ENCODE peak calls at places on chromosomes 7 and 10, in four cellular contexts. One of them, this sample, is unnamed.

GRCh38 chr7:17986826-17987225 is 40.8 kb downstream of the PRPS1L1 start:
- DNase-seq in A549: no peak
- DNase-seq in uterus: no peak
- DNase-seq in lower leg skin: no peak
- DNase-seq in this sample: peak; percentile 53

GRCh38 chr10:83553366-83553765 is 585.9 kb upstream of the GHITM start:
- DNase-seq in A549: no peak
- DNase-seq in uterus: no peak
- DNase-seq in lower leg skin: no peak
- DNase-seq in this sample: no peak

GRCh38 chr7:1232623-1233327 is at the start of gene UNCX:
- DNase-seq in A549: no peak
- DNase-seq in uterus: no peak
- DNase-seq in lower leg skin: no peak
- DNase-seq in this sample: no peak

GRCh38 chr10:91756286-91756685 is 41.9 kb upstream of the TNKS2 start:
- DNase-seq in A549: no peak
- DNase-seq in uterus: no peak
- DNase-seq in lower leg skin: no peak
- DNase-seq in this sample: no peak

GRCh38 chr10:83023647-83024046 is 1115.7 kb upstream of the GHITM start:
- DNase-seq in A549: no peak
- DNase-seq in uterus: no peak
- DNase-seq in lower leg skin: no peak
- DNase-seq in this sample: no peak

GRCh38 chr7:16397497-16398210 is 23.7 kb downstream of the CRPPA start:
- DNase-seq in A549: no peak
- DNase-seq in uterus: no peak
- DNase-seq in lower leg skin: no peak
- DNase-seq in this sample: no peak

GRCh38 chr10:12807982-12808613 is 193.4 kb downstream of the CCDC3 start:
- DNase-seq in A549: no peak
- DNase-seq in uterus: no peak
- DNase-seq in lower leg skin: no peak
- DNase-seq in this sample: no peak

GRCh38 chr7:122413339-122413738 is 108.8 kb upstream of the FEZF1 start:
- DNase-seq in A549: no peak
- DNase-seq in uterus: no peak
- DNase-seq in lower leg skin: no peak
- DNase-seq in this sample: no peak

GRCh38 chr10:97731346-97732051 is 5.4 kb upstream of the ZFYVE27 start:
- DNase-seq in A549: peak; percentile 60
- DNase-seq in uterus: peak; percentile 67
- DNase-seq in lower leg skin: no peak
- DNase-seq in this sample: no peak

GRCh38 chr10:73923935-73924598 is 13.1 kb downstream of the PLAU start:
- DNase-seq in A549: no peak
- DNase-seq in uterus: no peak
- DNase-seq in lower leg skin: no peak
- DNase-seq in this sample: no peak

GRCh38 chr10:132856869-132857524 is 71.0 kb upstream of the NKX6-2 start:
- DNase-seq in A549: no peak
- DNase-seq in uterus: peak; percentile 1
- DNase-seq in lower leg skin: peak; percentile 48
- DNase-seq in this sample: no peak

GRCh38 chr10:62043493-62043938 is 142.0 kb downstream of the ARID5B start:
- DNase-seq in A549: no peak
- DNase-seq in uterus: no peak
- DNase-seq in lower leg skin: no peak
- DNase-seq in this sample: no peak

GRCh38 chr10:27742926-27743735 is 2.5 kb downstream of the MKX start:
- DNase-seq in A549: no peak
- DNase-seq in uterus: peak; percentile 42
- DNase-seq in lower leg skin: peak; percentile 89
- DNase-seq in this sample: peak; percentile 24

GRCh38 chr7:107045980-107046379 is 1.5 kb downstream of the PRKAR2B start:
- DNase-seq in A549: no peak
- DNase-seq in uterus: no peak
- DNase-seq in lower leg skin: no peak
- DNase-seq in this sample: no peak

GRCh38 chr7:139871820-139872219 is 42.8 kb downstream of the TBXAS1 start:
- DNase-seq in A549: no peak
- DNase-seq in uterus: no peak
- DNase-seq in lower leg skin: no peak
- DNase-seq in this sample: no peak

GRCh38 chr10:60417898-60418297 is 28.2 kb upstream of the ANK3 start:
- DNase-seq in A549: no peak
- DNase-seq in uterus: no peak
- DNase-seq in lower leg skin: no peak
- DNase-seq in this sample: no peak

GRCh38 chr7:6252310-6252709 is 20.1 kb downstream of the CYTH3 start:
- DNase-seq in A549: no peak
- DNase-seq in uterus: no peak
- DNase-seq in lower leg skin: no peak
- DNase-seq in this sample: no peak

GRCh38 chr7:136228185-136228584 is 251.0 kb upstream of the MTPN start:
- DNase-seq in A549: no peak
- DNase-seq in uterus: no peak
- DNase-seq in lower leg skin: no peak
- DNase-seq in this sample: no peak

GRCh38 chr10:132429281-132430230 is 32.6 kb downstream of the PWWP2B start:
- DNase-seq in A549: no peak
- DNase-seq in uterus: no peak
- DNase-seq in lower leg skin: no peak
- DNase-seq in this sample: no peak

GRCh38 chr10:118742787-118743186 is 12.0 kb downstream of the CACUL1 start:
- DNase-seq in A549: no peak
- DNase-seq in uterus: no peak
- DNase-seq in lower leg skin: no peak
- DNase-seq in this sample: no peak

GRCh38 chr10:70940834-70941568 is 52.6 kb upstream of the PCBD1 start:
- DNase-seq in A549: no peak
- DNase-seq in uterus: no peak
- DNase-seq in lower leg skin: no peak
- DNase-seq in this sample: no peak

GRCh38 chr7:149279111-149279743 is 17.2 kb downstream of the ZNF783 start:
- DNase-seq in A549: no peak
- DNase-seq in uterus: no peak
- DNase-seq in lower leg skin: peak; percentile 53
- DNase-seq in this sample: no peak

GRCh38 chr7:149280151-149280550 is 18.2 kb downstream of the ZNF783 start:
- DNase-seq in A549: no peak
- DNase-seq in uterus: no peak
- DNase-seq in lower leg skin: peak; percentile 72
- DNase-seq in this sample: no peak

GRCh38 chr7:149280661-149281507 is 18.9 kb downstream of the ZNF783 start:
- DNase-seq in A549: no peak
- DNase-seq in uterus: no peak
- DNase-seq in lower leg skin: peak; percentile 82
- DNase-seq in this sample: no peak

GRCh38 chr7:149277871-149278270 is 15.9 kb downstream of the ZNF783 start:
- DNase-seq in A549: no peak
- DNase-seq in uterus: no peak
- DNase-seq in lower leg skin: peak; percentile 75
- DNase-seq in this sample: no peak

GRCh38 chr7:149278396-149278795 is 16.4 kb downstream of the ZNF783 start:
- DNase-seq in A549: no peak
- DNase-seq in uterus: no peak
- DNase-seq in lower leg skin: peak; percentile 76
- DNase-seq in this sample: no peak
- TF ChIP-seq POLR2A in A549: no peak
- TF ChIP-seq POLR2A in uterus: no peak
- TF ChIP-seq POLR2A in lower leg skin: no peak
- TF ChIP-seq POLR2A in this sample: no peak

GRCh38 chr7:75966209-75966961 is 28.0 kb downstream of the TMEM120A start:
- DNase-seq in A549: no peak
- DNase-seq in uterus: peak; percentile 78
- DNase-seq in lower leg skin: peak; percentile 88
- DNase-seq in this sample: no peak
- TF ChIP-seq POLR2A in A549: no peak
- TF ChIP-seq POLR2A in uterus: no peak
- TF ChIP-seq POLR2A in lower leg skin: no peak
- TF ChIP-seq POLR2A in this sample: no peak

DNA sequence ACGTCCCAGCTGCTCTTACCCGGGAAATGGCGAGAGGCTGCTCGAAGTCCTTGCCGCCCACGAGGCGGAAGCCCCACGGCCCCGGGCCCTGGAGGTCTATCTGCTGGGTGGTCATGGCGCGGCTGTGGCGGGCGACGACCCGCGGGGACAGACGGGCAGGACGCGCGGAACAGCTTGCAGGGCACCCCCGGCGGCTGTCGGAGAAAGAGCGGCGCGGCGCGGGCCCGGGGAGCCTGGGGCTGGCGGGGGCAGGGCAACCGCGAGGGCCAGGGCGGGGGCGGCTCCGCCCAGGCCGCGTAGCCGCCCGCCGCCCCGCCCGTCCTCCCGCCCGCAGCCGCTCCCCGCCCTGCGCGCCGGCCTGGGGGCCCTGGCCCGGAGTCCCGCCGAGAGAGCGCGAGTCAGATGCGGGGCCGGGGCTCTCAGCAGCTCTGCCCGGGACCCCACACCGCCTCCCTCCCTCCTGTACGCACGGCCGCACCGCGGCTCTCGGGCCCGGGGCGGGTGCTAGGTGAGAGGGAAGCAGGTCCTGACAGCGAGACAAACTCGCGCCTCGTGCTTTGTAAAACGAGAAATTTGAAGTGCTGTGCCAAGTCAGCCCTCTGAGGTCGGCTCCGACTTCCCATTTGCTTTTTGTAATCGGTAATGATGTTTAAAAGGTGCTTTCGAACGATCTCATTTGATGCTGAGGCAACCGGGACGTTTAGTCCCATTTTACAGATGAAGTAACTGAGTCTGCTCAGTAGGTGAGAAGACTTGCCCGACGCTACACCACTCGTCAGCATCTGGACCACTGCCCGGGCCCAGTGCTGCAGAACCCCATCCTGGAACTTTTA is at the start of gene PDLIM1:
- DNase-seq in A549: peak; percentile 82
- DNase-seq in uterus: peak; percentile 75
- DNase-seq in lower leg skin: peak; percentile 95
- DNase-seq in this sample: peak; percentile 76
- TF ChIP-seq POLR2A in A549: peak; percentile 65
- TF ChIP-seq POLR2A in uterus: peak; percentile 90
- TF ChIP-seq POLR2A in lower leg skin: no peak
- TF ChIP-seq POLR2A in this sample: peak; percentile 61

DNA sequence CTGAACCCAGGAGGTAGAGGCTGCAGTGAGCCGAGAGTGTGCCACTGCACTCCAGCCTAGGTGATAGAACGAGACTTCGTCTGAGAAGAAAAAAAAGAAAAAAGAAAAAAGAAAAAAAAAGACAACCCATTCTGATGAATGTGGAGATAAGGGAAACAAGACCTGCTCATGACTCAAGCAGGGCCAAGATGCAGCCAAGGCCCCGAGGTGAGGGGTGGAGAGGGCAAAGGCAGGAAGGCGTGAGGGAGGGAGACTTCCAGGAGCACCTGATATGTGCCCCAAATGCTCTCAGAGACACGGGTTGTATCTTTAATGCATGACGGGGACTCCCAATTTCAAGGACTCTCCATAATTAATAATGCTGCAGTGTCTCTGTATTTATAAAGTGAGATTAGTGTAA is 134.6 kb downstream of the PIP4K2A start:
- DNase-seq in A549: no peak
- DNase-seq in uterus: no peak
- DNase-seq in lower leg skin: no peak
- DNase-seq in this sample: no peak
- TF ChIP-seq POLR2A in A549: no peak
- TF ChIP-seq POLR2A in uterus: no peak
- TF ChIP-seq POLR2A in lower leg skin: no peak
- TF ChIP-seq POLR2A in this sample: no peak

GRCh38 chr10:113604572-113604971 is 51.7 kb downstream of the HABP2 start:
- DNase-seq in A549: no peak
- DNase-seq in uterus: no peak
- DNase-seq in lower leg skin: no peak
- DNase-seq in this sample: no peak

GRCh38 chr10:113605207-113605606 is 52.4 kb downstream of the HABP2 start:
- DNase-seq in A549: no peak
- DNase-seq in uterus: no peak
- DNase-seq in lower leg skin: no peak
- DNase-seq in this sample: no peak

GRCh38 chr10:113600569-113600968 is 47.7 kb downstream of the HABP2 start:
- DNase-seq in A549: no peak
- DNase-seq in uterus: no peak
- DNase-seq in lower leg skin: no peak
- DNase-seq in this sample: no peak

DNA sequence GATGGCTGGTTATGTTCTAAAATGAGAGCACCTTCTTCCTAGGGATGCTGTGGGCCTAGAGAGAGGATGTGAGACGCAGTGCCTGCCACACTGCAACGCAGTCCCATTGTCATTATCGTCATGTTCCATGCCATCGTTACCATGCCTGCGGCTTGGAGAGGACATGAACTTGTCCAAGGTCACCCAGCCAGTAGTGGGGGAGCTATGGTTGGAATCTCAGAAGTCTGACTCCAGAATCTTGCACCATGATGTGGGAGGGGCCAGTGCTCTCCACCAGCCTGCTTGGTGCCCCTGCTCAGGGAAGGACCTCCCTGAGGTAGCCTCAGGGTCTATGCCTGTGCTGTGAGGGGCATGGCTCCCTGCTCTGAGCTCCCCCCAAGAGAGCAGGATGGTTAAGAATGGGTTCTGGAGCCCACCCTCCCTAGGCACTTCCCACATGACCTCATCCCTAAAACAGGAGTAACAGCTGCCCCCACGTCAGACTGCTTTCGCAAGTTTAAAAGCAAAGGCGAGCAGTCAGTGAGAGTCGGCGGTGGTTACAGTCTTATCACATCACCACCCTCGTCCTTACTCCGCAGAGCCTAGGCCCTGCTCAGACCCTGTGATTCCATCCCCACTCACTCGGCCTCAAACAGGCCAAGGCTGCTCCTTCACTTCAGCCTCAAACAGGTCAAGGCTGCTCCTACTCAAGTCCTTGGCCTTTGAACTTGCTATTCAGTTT is 50.4 kb downstream of the HABP2 start:
- DNase-seq in A549: no peak
- DNase-seq in uterus: no peak
- DNase-seq in lower leg skin: no peak
- DNase-seq in this sample: no peak
- TF ChIP-seq POLR2A in A549: no peak
- TF ChIP-seq POLR2A in uterus: no peak
- TF ChIP-seq POLR2A in lower leg skin: no peak
- TF ChIP-seq POLR2A in this sample: no peak